ENCODE peak calls at places on chromosomes 5 and 9, in six cellular contexts. J is AG09309; E is epithelial cell of proximal tubule; Q is cardiac fibroblast; W is CD4-positive, alpha-beta T cell; K is WTC11. X is an unnamed sample.

GRCh38 chr5:80346055-80346454 is 26.3 kb downstream of the SPZ1 start:
- DNase-seq in J (no peak), E (no peak), Q (peak; percentile 10), W (peak; percentile 15), K (peak; percentile 37), X (peak; percentile 7)

GRCh38 chr5:159990506-159990905 is 18.4 kb upstream of the TTC1 start:
- DNase-seq in J (no peak), E (no peak), Q (peak; percentile 34), W (no peak), K (no peak), X (no peak)

GRCh38 chr5:43172779-43173178 is 19.2 kb upstream of the NIM1K start:
- DNase-seq in J (no peak), E (no peak), Q (no peak), W (no peak), K (no peak), X (no peak)

GRCh38 chr5:76952795-76953536 is at the start of gene CRHBP:
- DNase-seq in J (no peak), E (no peak), Q (no peak), W (no peak), K (peak; percentile 37), X (no peak)

GRCh38 chr5:131147258-131147657 is 17.8 kb downstream of the HINT1 start:
- DNase-seq in J (no peak), E (no peak), Q (no peak), W (no peak), K (no peak), X (no peak)

GRCh38 chr5:131272365-131273123 is 8.7 kb downstream of the CDC42SE2 start:
- DNase-seq in J (no peak), E (no peak), Q (peak; percentile 38), W (no peak), K (no peak), X (no peak)

GRCh38 chr9:6676254-6676928 is 30.9 kb upstream of the GLDC start:
- DNase-seq in J (no peak), E (no peak), Q (no peak), W (no peak), K (no peak), X (peak; percentile 11)

GRCh38 chr9:109945571-109945970 is 165.6 kb downstream of the PALM2AKAP2 start:
- DNase-seq in J (no peak), E (no peak), Q (peak; percentile 46), W (no peak), K (no peak), X (no peak)

GRCh38 chr5:1112596-1113331 is 901 bp upstream of the SLC12A7 start:
- DNase-seq in J (no peak), E (no peak), Q (peak; percentile 40), W (no peak), K (no peak), X (no peak)

GRCh38 chr5:77946381-77947050 is 170.4 kb upstream of the TBCA start:
- DNase-seq in J (no peak), E (no peak), Q (no peak), W (no peak), K (no peak), X (no peak)

GRCh38 chr5:122151640-122152039 is 22.3 kb downstream of the ZNF474 start:
- DNase-seq in J (no peak), E (peak; percentile 62), Q (peak; percentile 76), W (no peak), K (no peak), X (no peak)

GRCh38 chr5:150412319-150413175 is at the start of gene CD74:
- DNase-seq in J (no peak), E (peak; percentile 56), Q (peak; percentile 31), W (peak; percentile 93), K (peak; percentile 75), X (peak; percentile 74)

DNA sequence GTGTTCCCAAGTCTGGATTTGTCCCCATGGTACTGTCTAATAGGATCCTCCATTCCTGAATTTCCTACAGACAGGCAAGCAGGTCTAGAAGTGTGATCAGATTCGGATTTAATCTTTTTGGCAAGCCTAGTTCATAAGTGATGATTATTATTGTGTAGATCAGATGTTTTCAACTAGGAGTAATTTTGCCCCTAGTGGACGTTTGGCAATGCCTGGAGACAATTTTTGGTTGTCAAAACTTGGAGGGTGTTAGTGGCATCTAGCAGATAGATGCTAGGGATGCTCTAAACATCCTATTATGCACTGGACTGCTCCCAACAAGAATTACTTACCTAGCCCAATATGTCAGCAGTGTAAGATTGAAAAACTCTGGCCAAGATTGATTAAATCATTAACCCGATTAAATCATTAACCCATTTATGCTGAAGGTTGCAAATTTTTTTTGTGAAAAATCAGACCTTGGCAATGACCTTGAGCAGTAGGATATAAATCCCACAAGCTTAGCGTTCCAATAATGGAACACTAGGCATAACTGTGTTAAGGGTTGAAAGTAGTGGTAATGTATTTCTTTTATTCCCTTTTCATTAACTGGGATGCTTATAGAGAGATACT is 28.2 kb downstream of the TCERG1 start:
- DNase-seq in J (no peak), E (no peak), Q (peak; percentile 9), W (no peak), K (no peak), X (no peak)
- TF ChIP-seq CTCF in J (peak; percentile 31), E (peak; percentile 30), Q (peak; percentile 34), W (no peak), K (no peak), X (no peak)

GRCh38 chr5:73709536-73710129 is 83.6 kb downstream of the ARHGEF28 start:
- DNase-seq in J (no peak), E (peak; percentile 40), Q (peak; percentile 84), W (no peak), K (no peak), X (no peak)
- TF ChIP-seq CTCF in J (no peak), E (no peak), Q (no peak), W (no peak), K (no peak), X (no peak)

GRCh38 chr5:142360607-142361120 is 35.8 kb upstream of the SPRY4 start:
- DNase-seq in J (no peak), E (no peak), Q (peak; percentile 52), W (no peak), K (peak; percentile 42), X (peak; percentile 22)
- TF ChIP-seq CTCF in J (no peak), E (no peak), Q (no peak), W (no peak), K (no peak), X (no peak)

GRCh38 chr9:82961504-82962125 is 101.3 kb downstream of the RASEF start:
- DNase-seq in J (peak; percentile 23), E (no peak), Q (peak; percentile 82), W (peak; percentile 9), K (peak; percentile 84), X (peak; percentile 83)
- TF ChIP-seq CTCF in J (peak; percentile 87), E (peak; percentile 97), Q (peak; percentile 83), W (peak; percentile 25), K (peak; percentile 81), X (peak; percentile 86)